ENCODE peak calls at places on chromosomes 12 and 14, in nine cellular contexts. One of them, this sample, is unnamed.

GRCh38 chr12:119630962-119631550 is 36.9 kb upstream of the PRKAB1 start:
- DNase-seq in WTC11: no peak
- DNase-seq in ELR: no peak
- DNase-seq in HEK293T: no peak
- DNase-seq in DMS79 treated with DMSO at 0.1 percent for 48 hours: no peak
- DNase-seq in glutamatergic neuron: no peak
- DNase-seq in SIG-M5: no peak
- DNase-seq in stimulated activated CD4-positive, alpha-beta T cell treated with anti-CD3 and anti-CD28 coated beads, Interleukin-15, amount 100 ng/mL, for 1 hour: no peak
- DNase-seq in neuronal stem cell: no peak
- DNase-seq in this sample: no peak

GRCh38 chr14:43539210-43539609 is 967.9 kb downstream of the FSCB start:
- DNase-seq in WTC11: peak
- DNase-seq in glutamatergic neuron: no peak
- DNase-seq in stimulated activated CD4-positive, alpha-beta T cell treated with anti-CD3 and anti-CD28 coated beads, Interleukin-15, amount 100 ng/mL, for 1 hour: no peak
- DNase-seq in ELR: peak
- DNase-seq in SIG-M5: no peak
- DNase-seq in DMS79 treated with DMSO at 0.1 percent for 48 hours: no peak
- DNase-seq in neuronal stem cell: peak
- DNase-seq in HEK293T: peak
- DNase-seq in this sample: peak

GRCh38 chr12:16763901-16764300 is 157.9 kb upstream of the LMO3 start:
- DNase-seq in HEK293T: no peak
- DNase-seq in ELR: no peak
- DNase-seq in SIG-M5: no peak
- DNase-seq in glutamatergic neuron: no peak
- DNase-seq in DMS79 treated with DMSO at 0.1 percent for 48 hours: no peak
- DNase-seq in neuronal stem cell: no peak
- DNase-seq in stimulated activated CD4-positive, alpha-beta T cell treated with anti-CD3 and anti-CD28 coated beads, Interleukin-15, amount 100 ng/mL, for 1 hour: no peak
- DNase-seq in WTC11: no peak
- DNase-seq in this sample: no peak

GRCh38 chr12:123389560-123390351 is 5.8 kb downstream of the KMT5A start:
- DNase-seq in glutamatergic neuron: peak
- DNase-seq in ELR: peak
- DNase-seq in SIG-M5: no peak
- DNase-seq in neuronal stem cell: no peak
- DNase-seq in stimulated activated CD4-positive, alpha-beta T cell treated with anti-CD3 and anti-CD28 coated beads, Interleukin-15, amount 100 ng/mL, for 1 hour: peak
- DNase-seq in HEK293T: peak
- DNase-seq in DMS79 treated with DMSO at 0.1 percent for 48 hours: no peak
- DNase-seq in WTC11: peak
- DNase-seq in this sample: peak

GRCh38 chr14:99589031-99589441 is 15.0 kb downstream of the CCDC85C start:
- DNase-seq in SIG-M5: no peak
- DNase-seq in WTC11: no peak
- DNase-seq in HEK293T: no peak
- DNase-seq in neuronal stem cell: no peak
- DNase-seq in glutamatergic neuron: no peak
- DNase-seq in DMS79 treated with DMSO at 0.1 percent for 48 hours: no peak
- DNase-seq in ELR: no peak
- DNase-seq in stimulated activated CD4-positive, alpha-beta T cell treated with anti-CD3 and anti-CD28 coated beads, Interleukin-15, amount 100 ng/mL, for 1 hour: no peak
- DNase-seq in this sample: no peak

GRCh38 chr12:70822431-70822830 is 98.1 kb downstream of the PTPRR start:
- DNase-seq in ELR: no peak
- DNase-seq in WTC11: no peak
- DNase-seq in neuronal stem cell: no peak
- DNase-seq in stimulated activated CD4-positive, alpha-beta T cell treated with anti-CD3 and anti-CD28 coated beads, Interleukin-15, amount 100 ng/mL, for 1 hour: no peak
- DNase-seq in glutamatergic neuron: no peak
- DNase-seq in DMS79 treated with DMSO at 0.1 percent for 48 hours: no peak
- DNase-seq in SIG-M5: no peak
- DNase-seq in HEK293T: no peak
- DNase-seq in this sample: no peak

GRCh38 chr14:69358966-69359365 is 39.1 kb downstream of the ERH start:
- DNase-seq in stimulated activated CD4-positive, alpha-beta T cell treated with anti-CD3 and anti-CD28 coated beads, Interleukin-15, amount 100 ng/mL, for 1 hour: no peak
- DNase-seq in SIG-M5: no peak
- DNase-seq in HEK293T: no peak
- DNase-seq in ELR: no peak
- DNase-seq in glutamatergic neuron: no peak
- DNase-seq in neuronal stem cell: no peak
- DNase-seq in WTC11: no peak
- DNase-seq in DMS79 treated with DMSO at 0.1 percent for 48 hours: no peak
- DNase-seq in this sample: no peak

GRCh38 chr12:14893471-14894250 is 8.0 kb upstream of the MGP start:
- DNase-seq in WTC11: no peak
- DNase-seq in SIG-M5: no peak
- DNase-seq in HEK293T: no peak
- DNase-seq in DMS79 treated with DMSO at 0.1 percent for 48 hours: no peak
- DNase-seq in ELR: no peak
- DNase-seq in glutamatergic neuron: no peak
- DNase-seq in neuronal stem cell: no peak
- DNase-seq in stimulated activated CD4-positive, alpha-beta T cell treated with anti-CD3 and anti-CD28 coated beads, Interleukin-15, amount 100 ng/mL, for 1 hour: no peak
- DNase-seq in this sample: no peak

GRCh38 chr12:57175428-57176138 is 28.2 kb upstream of the LRP1-AS start:
- DNase-seq in neuronal stem cell: peak
- DNase-seq in SIG-M5: no peak
- DNase-seq in HEK293T: peak
- DNase-seq in stimulated activated CD4-positive, alpha-beta T cell treated with anti-CD3 and anti-CD28 coated beads, Interleukin-15, amount 100 ng/mL, for 1 hour: peak
- DNase-seq in ELR: peak
- DNase-seq in glutamatergic neuron: peak
- DNase-seq in DMS79 treated with DMSO at 0.1 percent for 48 hours: peak
- DNase-seq in WTC11: peak
- DNase-seq in this sample: peak

GRCh38 chr14:99910337-99911268 is 117.4 kb downstream of the EML1 start:
- DNase-seq in neuronal stem cell: no peak
- DNase-seq in SIG-M5: no peak
- DNase-seq in glutamatergic neuron: no peak
- DNase-seq in WTC11: no peak
- DNase-seq in ELR: peak
- DNase-seq in stimulated activated CD4-positive, alpha-beta T cell treated with anti-CD3 and anti-CD28 coated beads, Interleukin-15, amount 100 ng/mL, for 1 hour: no peak
- DNase-seq in HEK293T: no peak
- DNase-seq in DMS79 treated with DMSO at 0.1 percent for 48 hours: no peak
- DNase-seq in this sample: no peak

GRCh38 chr14:60195179-60195810 is 30.1 kb upstream of the DHRS7 start:
- DNase-seq in WTC11: no peak
- DNase-seq in DMS79 treated with DMSO at 0.1 percent for 48 hours: no peak
- DNase-seq in glutamatergic neuron: no peak
- DNase-seq in ELR: peak
- DNase-seq in stimulated activated CD4-positive, alpha-beta T cell treated with anti-CD3 and anti-CD28 coated beads, Interleukin-15, amount 100 ng/mL, for 1 hour: no peak
- DNase-seq in HEK293T: no peak
- DNase-seq in neuronal stem cell: no peak
- DNase-seq in SIG-M5: no peak
- DNase-seq in this sample: no peak

GRCh38 chr12:49564241-49565118 is 3.5 kb downstream of the MCRS1 start:
- DNase-seq in WTC11: no peak
- DNase-seq in SIG-M5: no peak
- DNase-seq in DMS79 treated with DMSO at 0.1 percent for 48 hours: no peak
- DNase-seq in stimulated activated CD4-positive, alpha-beta T cell treated with anti-CD3 and anti-CD28 coated beads, Interleukin-15, amount 100 ng/mL, for 1 hour: no peak
- DNase-seq in neuronal stem cell: no peak
- DNase-seq in HEK293T: no peak
- DNase-seq in glutamatergic neuron: no peak
- DNase-seq in ELR: no peak
- DNase-seq in this sample: no peak

GRCh38 chr14:29045237-29045636 is 278.6 kb downstream of the FOXG1 start:
- DNase-seq in neuronal stem cell: no peak
- DNase-seq in WTC11: no peak
- DNase-seq in DMS79 treated with DMSO at 0.1 percent for 48 hours: no peak
- DNase-seq in glutamatergic neuron: no peak
- DNase-seq in HEK293T: no peak
- DNase-seq in stimulated activated CD4-positive, alpha-beta T cell treated with anti-CD3 and anti-CD28 coated beads, Interleukin-15, amount 100 ng/mL, for 1 hour: no peak
- DNase-seq in SIG-M5: no peak
- DNase-seq in ELR: no peak
- DNase-seq in this sample: no peak

GRCh38 chr12:90106568-90106967 is 397.9 kb upstream of the ATP2B1 start:
- DNase-seq in stimulated activated CD4-positive, alpha-beta T cell treated with anti-CD3 and anti-CD28 coated beads, Interleukin-15, amount 100 ng/mL, for 1 hour: no peak
- DNase-seq in ELR: peak
- DNase-seq in glutamatergic neuron: no peak
- DNase-seq in neuronal stem cell: no peak
- DNase-seq in DMS79 treated with DMSO at 0.1 percent for 48 hours: no peak
- DNase-seq in HEK293T: no peak
- DNase-seq in SIG-M5: no peak
- DNase-seq in WTC11: no peak
- DNase-seq in this sample: no peak

GRCh38 chr12:356276-356988 is 32.7 kb downstream of the KDM5A start:
- DNase-seq in DMS79 treated with DMSO at 0.1 percent for 48 hours: no peak
- DNase-seq in ELR: peak
- DNase-seq in WTC11: no peak
- DNase-seq in stimulated activated CD4-positive, alpha-beta T cell treated with anti-CD3 and anti-CD28 coated beads, Interleukin-15, amount 100 ng/mL, for 1 hour: no peak
- DNase-seq in SIG-M5: no peak
- DNase-seq in glutamatergic neuron: no peak
- DNase-seq in HEK293T: no peak
- DNase-seq in neuronal stem cell: no peak
- DNase-seq in this sample: no peak

GRCh38 chr12:106003297-106003696 is 135.5 kb downstream of the NUAK1 start:
- DNase-seq in HEK293T: no peak
- DNase-seq in ELR: no peak
- DNase-seq in neuronal stem cell: no peak
- DNase-seq in SIG-M5: no peak
- DNase-seq in stimulated activated CD4-positive, alpha-beta T cell treated with anti-CD3 and anti-CD28 coated beads, Interleukin-15, amount 100 ng/mL, for 1 hour: no peak
- DNase-seq in WTC11: no peak
- DNase-seq in glutamatergic neuron: no peak
- DNase-seq in DMS79 treated with DMSO at 0.1 percent for 48 hours: no peak
- DNase-seq in this sample: no peak

GRCh38 chr12:130872179-130873096 is 572 bp downstream of the RAN start:
- DNase-seq in HEK293T: peak
- DNase-seq in SIG-M5: no peak
- DNase-seq in stimulated activated CD4-positive, alpha-beta T cell treated with anti-CD3 and anti-CD28 coated beads, Interleukin-15, amount 100 ng/mL, for 1 hour: peak
- DNase-seq in DMS79 treated with DMSO at 0.1 percent for 48 hours: peak
- DNase-seq in neuronal stem cell: no peak
- DNase-seq in ELR: peak
- DNase-seq in glutamatergic neuron: peak
- DNase-seq in WTC11: peak
- DNase-seq in this sample: peak

GRCh38 chr14:73786632-73786941 is 65.0 kb upstream of the PTGR2 start:
- DNase-seq in stimulated activated CD4-positive, alpha-beta T cell treated with anti-CD3 and anti-CD28 coated beads, Interleukin-15, amount 100 ng/mL, for 1 hour: no peak
- DNase-seq in ELR: peak
- DNase-seq in neuronal stem cell: no peak
- DNase-seq in DMS79 treated with DMSO at 0.1 percent for 48 hours: no peak
- DNase-seq in glutamatergic neuron: peak
- DNase-seq in WTC11: peak
- DNase-seq in HEK293T: peak
- DNase-seq in SIG-M5: no peak
- DNase-seq in this sample: peak

GRCh38 chr12:108375986-108376663 is 37.0 kb upstream of the CMKLR1 start:
- DNase-seq in neuronal stem cell: no peak
- DNase-seq in WTC11: no peak
- DNase-seq in ELR: peak
- DNase-seq in HEK293T: no peak
- DNase-seq in SIG-M5: no peak
- DNase-seq in glutamatergic neuron: no peak
- DNase-seq in DMS79 treated with DMSO at 0.1 percent for 48 hours: no peak
- DNase-seq in stimulated activated CD4-positive, alpha-beta T cell treated with anti-CD3 and anti-CD28 coated beads, Interleukin-15, amount 100 ng/mL, for 1 hour: no peak
- DNase-seq in this sample: no peak

GRCh38 chr12:6767301-6767591 is 1.1 kb downstream of the PTMS start:
- DNase-seq in WTC11: no peak
- DNase-seq in HEK293T: no peak
- DNase-seq in DMS79 treated with DMSO at 0.1 percent for 48 hours: no peak
- DNase-seq in neuronal stem cell: no peak
- DNase-seq in ELR: peak
- DNase-seq in glutamatergic neuron: peak
- DNase-seq in stimulated activated CD4-positive, alpha-beta T cell treated with anti-CD3 and anti-CD28 coated beads, Interleukin-15, amount 100 ng/mL, for 1 hour: no peak
- DNase-seq in SIG-M5: no peak
- DNase-seq in this sample: no peak

GRCh38 chr14:51534623-51535022 is 117.1 kb upstream of the FRMD6 start:
- DNase-seq in DMS79 treated with DMSO at 0.1 percent for 48 hours: peak
- DNase-seq in WTC11: no peak
- DNase-seq in stimulated activated CD4-positive, alpha-beta T cell treated with anti-CD3 and anti-CD28 coated beads, Interleukin-15, amount 100 ng/mL, for 1 hour: no peak
- DNase-seq in glutamatergic neuron: no peak
- DNase-seq in neuronal stem cell: no peak
- DNase-seq in SIG-M5: no peak
- DNase-seq in HEK293T: no peak
- DNase-seq in ELR: peak
- DNase-seq in this sample: no peak

GRCh38 chr12:131192951-131193350 is 239.2 kb downstream of the ADGRD1 start:
- DNase-seq in glutamatergic neuron: no peak
- DNase-seq in SIG-M5: no peak
- DNase-seq in DMS79 treated with DMSO at 0.1 percent for 48 hours: no peak
- DNase-seq in stimulated activated CD4-positive, alpha-beta T cell treated with anti-CD3 and anti-CD28 coated beads, Interleukin-15, amount 100 ng/mL, for 1 hour: no peak
- DNase-seq in neuronal stem cell: no peak
- DNase-seq in HEK293T: no peak
- DNase-seq in WTC11: no peak
- DNase-seq in ELR: no peak
- DNase-seq in this sample: no peak

This sample was measured in iPS-NIHi11.